ENCODE peak calls at places on chromosomes 13 and 19, in four cellular contexts. Y, K, X and E are unnamed samples.

GRCh38 chr19:28793391-28794168 is 419.4 kb downstream of the UQCRFS1 start:
- DNase-seq in Y (no peak), K (no peak), X (no peak), E (no peak)

GRCh38 chr19:7340959-7341837 is 7.5 kb upstream of the ARHGEF18 start:
- DNase-seq in Y (peak), K (no peak), X (peak), E (peak)

GRCh38 chr13:36480726-36481485 is 48.6 kb downstream of the CCNA1 start:
- DNase-seq in Y (no peak), K (no peak), X (no peak), E (no peak)

GRCh38 chr19:13492128-13492527 is 14.2 kb downstream of the CACNA1A start:
- DNase-seq in Y (no peak), K (peak), X (peak), E (peak)

GRCh38 chr13:75829874-75830273 is 193.7 kb downstream of the LMO7 start:
- DNase-seq in Y (no peak), K (no peak), X (no peak), E (no peak)

GRCh38 chr13:39422845-39423565 is 180.0 kb downstream of the LHFPL6 start:
- DNase-seq in Y (no peak), K (no peak), X (peak), E (no peak)

GRCh38 chr19:38264486-38265212 is at the start of gene SPINT2:
- DNase-seq in Y (no peak), K (no peak), X (no peak), E (no peak)

GRCh38 chr19:5403968-5404640 is 51.1 kb upstream of the ZNRF4 start:
- DNase-seq in Y (peak), K (peak), X (peak), E (peak)

GRCh38 chr13:108621421-108621820 is 8.0 kb upstream of the MYO16 start:
- DNase-seq in Y (no peak), K (no peak), X (no peak), E (no peak)

GRCh38 chr19:47176627-47177090 is 46.0 kb downstream of the SAE1 start:
- DNase-seq in Y (peak), K (peak), X (peak), E (peak)

GRCh38 chr13:114102521-114103288 is 29.7 kb downstream of the RASA3 start:
- DNase-seq in Y (no peak), K (no peak), X (no peak), E (no peak)

GRCh38 chr13:90766503-90766902 is 581.0 kb upstream of the MIR17HG start:
- DNase-seq in Y (no peak), K (no peak), X (no peak), E (no peak)

GRCh38 chr19:50432221-50432626 is 468 bp upstream of the MYBPC2 start:
- DNase-seq in Y (no peak), K (no peak), X (peak), E (no peak)

GRCh38 chr19:4444765-4445741 is 12.5 kb downstream of the UBXN6 start:
- DNase-seq in Y (no peak), K (no peak), X (peak), E (no peak)

GRCh38 chr19:4689403-4689802 is 19.3 kb upstream of the MYDGF start:
- DNase-seq in Y (no peak), K (no peak), X (no peak), E (no peak)

GRCh38 chr19:6267552-6268381 is 12.0 kb downstream of the MLLT1 start:
- DNase-seq in Y (no peak), K (no peak), X (no peak), E (no peak)

GRCh38 chr19:52603558-52604207 is 33.6 kb downstream of the ZNF701 start:
- DNase-seq in Y (peak), K (peak), X (peak), E (no peak)

GRCh38 chr13:106468207-106468606 is 67.3 kb downstream of the EFNB2 start:
- DNase-seq in Y (no peak), K (no peak), X (no peak), E (no peak)